ENCODE peak calls at places on chromosomes 4 and X, in four cellular contexts. C is lung, Q is upper lobe of left lung, K is testis. V is an unnamed sample.
A peak's percentile ranks its signal among the peaks of the same experiment; 100 is the strongest.

GRCh38 chrX:20311505-20311904 is 44.8 kb upstream of the RPS6KA3 start:
- DNase-seq in K (no peak), C (no peak), Q (no peak), V (no peak)

GRCh38 chrX:125132274-125132673 is 187.4 kb upstream of the TEX13C start:
- DNase-seq in C (no peak), K (no peak), Q (no peak), V (peak; percentile 7)

GRCh38 chr4:170589597-170590191 is 499.9 kb upstream of the AADAT start:
- DNase-seq in C (no peak), K (no peak), Q (no peak), V (peak; percentile 75)

GRCh38 chr4:184282895-184283654 is 65.4 kb upstream of the ENPP6 start:
- DNase-seq in Q (no peak), C (no peak), K (no peak), V (peak; percentile 97)

GRCh38 chrX:8520791-8521190 is 56.2 kb downstream of the VCX3B start:
- DNase-seq in K (no peak), Q (no peak), C (no peak), V (no peak)

GRCh38 chr4:137125011-137125410 is 407.3 kb downstream of the PCDH18 start:
- DNase-seq in K (no peak), C (no peak), Q (no peak), V (no peak)

GRCh38 chr4:174592985-174593335 is 70.7 kb upstream of the HPGD start:
- DNase-seq in C (no peak), Q (peak; percentile 31), K (no peak), V (no peak)

GRCh38 chr4:158560284-158560683 is 38.6 kb downstream of the RXFP1 start:
- DNase-seq in C (no peak), Q (no peak), K (no peak), V (no peak)

GRCh38 chrX:66863721-66864120 is 224.8 kb upstream of the EDA2R start:
- DNase-seq in C (peak; percentile 29), Q (peak; percentile 26), K (no peak), V (no peak)

GRCh38 chr4:76879731-76880364 is 18.1 kb downstream of the SOWAHB start:
- DNase-seq in K (no peak), C (no peak), Q (no peak), V (no peak)

GRCh38 chrX:1390621-1391369 is 1.1 kb downstream of the SLC25A6 start:
- DNase-seq in Q (peak; percentile 20), C (no peak), K (peak; percentile 32), V (no peak)

GRCh38 chrX:152843852-152844251 is 13.0 kb downstream of the NSDHL start:
- DNase-seq in C (no peak), K (no peak), Q (no peak), V (no peak)

GRCh38 chr4:147928400-147928799 is 196.5 kb downstream of the ARHGAP10 start:
- DNase-seq in K (no peak), Q (no peak), C (no peak), V (no peak)

GRCh38 chr4:92344216-92344615 is 40.5 kb downstream of the GRID2 start:
- DNase-seq in Q (no peak), K (no peak), C (no peak), V (no peak)
- H3K4me3 ChIP-seq in Q (no peak overlapping the region), K (no peak overlapping the region), C (no peak overlapping the region), V (no peak overlapping the region)

GRCh38 chrX:106467422-106467821 is 144.4 kb upstream of the RADX start:
- DNase-seq in C (no peak), Q (no peak), K (peak; percentile 15), V (no peak)
- TF ChIP-seq CTCF in C (no peak), Q (no peak), K (no peak), V (no peak)

GRCh38 chrX:105803891-105804290 is 18.4 kb upstream of the NRK start:
- DNase-seq in K (no peak), Q (no peak), C (no peak), V (no peak)
- H3K4me3 ChIP-seq in K (no peak overlapping the region), Q (no peak overlapping the region), C (no peak overlapping the region), V (no peak overlapping the region)

DNA sequence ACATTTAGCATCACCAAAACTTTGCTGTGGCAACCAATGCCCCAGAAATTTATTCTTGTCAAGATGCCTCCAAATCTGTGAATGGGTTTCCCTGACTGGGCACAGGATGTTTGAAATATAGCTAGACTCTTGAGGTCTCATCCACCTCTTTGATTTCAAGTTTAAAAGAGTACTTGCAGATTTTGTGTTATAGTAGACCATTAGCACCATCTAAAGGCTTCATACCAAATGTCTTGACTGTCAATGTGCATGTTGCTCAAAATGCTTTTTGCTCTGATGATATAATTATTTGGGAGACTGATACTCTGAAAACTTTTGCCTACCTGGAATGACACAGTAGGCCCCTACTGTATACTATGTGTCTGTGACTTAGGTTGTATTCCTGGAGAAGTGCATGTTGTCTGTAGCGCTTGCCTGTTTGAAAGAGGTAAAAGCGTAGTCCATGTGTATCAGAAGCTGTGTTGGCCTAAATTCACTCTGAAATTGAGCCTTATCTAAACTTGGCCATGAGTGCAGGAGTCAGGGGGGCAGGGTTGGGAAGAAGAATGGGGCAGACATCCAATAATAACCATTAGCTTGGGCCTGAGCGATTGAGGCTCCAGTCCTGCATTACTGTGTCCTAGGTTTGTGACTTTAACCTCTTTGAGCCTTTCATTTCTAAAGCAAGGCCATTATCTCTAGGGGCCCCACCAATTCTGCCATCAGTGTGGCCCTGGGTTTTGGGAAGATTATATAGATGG is 33.8 kb downstream of the NDP start:
- DNase-seq in K (no peak), Q (no peak), C (no peak), V (no peak)
- TF ChIP-seq CTCF in K (no peak), Q (no peak), C (no peak), V (no peak)

GRCh38 chr4:173519130-173520101 is 10.6 kb downstream of the HAND2 start:
- DNase-seq in C (no peak), K (no peak), Q (no peak), V (no peak)
- H3K4me3 ChIP-seq in C (no peak overlapping the region), K (no peak overlapping the region), Q (no peak overlapping the region), V (no peak overlapping the region)